ENCODE peak calls at places on chromosome 1, in five cellular contexts. F is suprapubic skin, E is H1, Q is Peyer's patch, I is transverse colon. S is an unnamed sample.

GRCh38 chr1:59605761-59606160 is 209.0 kb upstream of the HOOK1 start:
- DNase-seq in F (no peak), E (no peak), Q (no peak), I (no peak), S (no peak)

GRCh38 chr1:3925762-3926161 is 25.7 kb upstream of the C1orf174 start:
- DNase-seq in F (no peak), E (no peak), Q (no peak), I (no peak), S (no peak)

GRCh38 chr1:112870887-112871646 is 84.9 kb downstream of the SLC16A1 start:
- DNase-seq in F (no peak), E (no peak), Q (no peak), I (no peak), S (no peak)

GRCh38 chr1:44661786-44662682 is 12.2 kb downstream of the TMEM53 start:
- DNase-seq in F (no peak), E (no peak), Q (no peak), I (no peak), S (no peak)

GRCh38 chr1:243411472-243411871 is 155.6 kb downstream of the SDCCAG8 start:
- DNase-seq in F (no peak), E (no peak), Q (no peak), I (no peak), S (no peak)

GRCh38 chr1:157404063-157404501 is 148.2 kb downstream of the FCRL5 start:
- DNase-seq in F (no peak), E (no peak), Q (no peak), I (no peak), S (no peak)

GRCh38 chr1:203507227-203507626 is 13.3 kb downstream of the OPTC start:
- DNase-seq in F (no peak), E (no peak), Q (no peak), I (peak; percentile 15), S (no peak)

GRCh38 chr1:48471103-48471502 is 901 bp downstream of the SPATA6 start:
- DNase-seq in F (peak; percentile 75), E (no peak), Q (no peak), I (no peak), S (no peak)

GRCh38 chr1:3827813-3828307 is 29.2 kb downstream of the CEP104 start:
- DNase-seq in F (peak; percentile 48), E (no peak), Q (no peak), I (no peak), S (no peak)

GRCh38 chr1:110515041-110515440 is 3.9 kb downstream of the KCNA10 start:
- DNase-seq in F (no peak), E (no peak), Q (no peak), I (no peak), S (no peak)

GRCh38 chr1:109740615-109741373 is at the start of gene GSTM3:
- DNase-seq in F (no peak), E (no peak), Q (no peak), I (no peak), S (no peak)

GRCh38 chr1:172203135-172203823 is 217.2 kb upstream of the C1orf105 start:
- DNase-seq in F (no peak), E (no peak), Q (no peak), I (no peak), S (no peak)

GRCh38 chr1:32400876-32401631 is 6.8 kb upstream of the BSDC1 start:
- DNase-seq in F (peak; percentile 92), E (no peak), Q (peak; percentile 90), I (peak; percentile 86), S (peak; percentile 88)

GRCh38 chr1:119966020-119966419 is 69.7 kb upstream of the ADAM30 start:
- DNase-seq in F (no peak), E (no peak), Q (no peak), I (no peak), S (no peak)

GRCh38 chr1:64965239-64966157 is 851 bp downstream of the JAK1 start:
- DNase-seq in F (peak; percentile 84), E (no peak), Q (peak; percentile 93), I (peak; percentile 75), S (peak; percentile 69)

GRCh38 chr1:226549094-226549936 is 751 bp downstream of the STUM start:
- DNase-seq in F (no peak), E (no peak), Q (peak; percentile 48), I (peak; percentile 14), S (no peak)

GRCh38 chr1:155000725-155001437 is 1.7 kb upstream of the ZBTB7B start:
- DNase-seq in F (peak; percentile 96), E (no peak), Q (peak; percentile 96), I (peak; percentile 97), S (peak; percentile 97)
- TF ChIP-seq POLR2A in F (no peak), E (no peak), Q (peak; percentile 95), I (peak; percentile 90), S (no peak)

GRCh38 chr1:248838357-248839167 is 538 bp downstream of the ZNF672 start:
- DNase-seq in F (peak; percentile 95), E (peak; percentile 90), Q (peak; percentile 97), I (peak; percentile 92), S (peak; percentile 94)

GRCh38 chr1:248839168-248839555 is 1.1 kb downstream of the ZNF672 start:
- DNase-seq in F (no peak), E (no peak), Q (peak; percentile 46), I (no peak), S (no peak)

GRCh38 chr1:248840946-248841345 is 2.9 kb downstream of the ZNF672 start:
- DNase-seq in F (no peak), E (no peak), Q (peak; percentile 1), I (no peak), S (no peak)

GRCh38 chr1:248837045-248837793 is 805 bp upstream of the ZNF672 start:
- DNase-seq in F (peak; percentile 50), E (no peak), Q (peak; percentile 31), I (peak; percentile 26), S (peak; percentile 14)

DNA sequence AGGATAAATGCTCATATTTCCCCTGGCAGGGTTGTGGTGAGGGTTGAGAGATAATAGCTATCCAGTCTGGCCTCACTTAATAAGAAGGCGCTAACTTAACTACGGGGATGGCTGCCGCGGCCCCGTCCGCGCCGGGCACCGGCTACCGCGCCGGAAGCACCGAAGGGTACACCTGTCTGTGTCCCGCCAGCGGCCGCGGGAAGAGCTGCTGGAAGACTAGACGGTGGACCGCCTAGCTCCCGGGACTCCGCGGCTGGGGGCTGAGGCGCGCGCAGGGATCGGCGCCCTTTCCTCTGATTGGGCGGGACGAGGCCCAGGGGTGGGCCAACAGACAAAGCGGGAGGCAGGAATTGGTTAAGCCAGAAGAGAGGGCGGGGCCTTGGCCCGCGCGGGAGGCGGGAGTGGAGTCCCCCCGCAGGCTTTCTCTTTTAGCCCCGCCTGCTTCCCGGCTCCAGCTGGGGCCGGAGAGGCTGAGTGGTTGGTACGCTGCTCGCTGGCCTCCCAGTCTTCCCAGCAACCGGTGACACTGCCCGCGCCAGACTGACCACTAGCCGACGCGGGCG is at the start of gene ZNF672:
- DNase-seq in F (peak; percentile 99), E (peak; percentile 91), Q (peak; percentile 99), I (peak; percentile 98), S (peak; percentile 99)
- TF ChIP-seq POLR2A in F (peak; percentile 67), E (peak; percentile 87), Q (peak; percentile 74), I (peak; percentile 95), S (peak; percentile 45)

GRCh38 chr1:47331875-47332274 is 1.7 kb upstream of the CMPK1 start:
- DNase-seq in F (no peak), E (no peak), Q (no peak), I (no peak), S (no peak)

GRCh38 chr1:47334765-47335435 is 1.3 kb downstream of the CMPK1 start:
- DNase-seq in F (no peak), E (no peak), Q (no peak), I (no peak), S (no peak)

GRCh38 chr1:47332779-47333577 is 612 bp upstream of the CMPK1 start:
- DNase-seq in F (no peak), E (no peak), Q (no peak), I (no peak), S (no peak)

GRCh38 chr1:47333578-47333921 is at the start of gene CMPK1:
- DNase-seq in F (peak; percentile 91), E (no peak), Q (peak; percentile 93), I (peak; percentile 86), S (peak; percentile 84)

GRCh38 chr1:47333922-47334764 is 553 bp downstream of the CMPK1 start:
- DNase-seq in F (peak; percentile 88), E (no peak), Q (peak; percentile 90), I (peak; percentile 87), S (peak; percentile 80)
- TF ChIP-seq POLR2A in F (peak; percentile 10), E (no peak), Q (peak; percentile 80), I (peak; percentile 64), S (no peak)

DNA sequence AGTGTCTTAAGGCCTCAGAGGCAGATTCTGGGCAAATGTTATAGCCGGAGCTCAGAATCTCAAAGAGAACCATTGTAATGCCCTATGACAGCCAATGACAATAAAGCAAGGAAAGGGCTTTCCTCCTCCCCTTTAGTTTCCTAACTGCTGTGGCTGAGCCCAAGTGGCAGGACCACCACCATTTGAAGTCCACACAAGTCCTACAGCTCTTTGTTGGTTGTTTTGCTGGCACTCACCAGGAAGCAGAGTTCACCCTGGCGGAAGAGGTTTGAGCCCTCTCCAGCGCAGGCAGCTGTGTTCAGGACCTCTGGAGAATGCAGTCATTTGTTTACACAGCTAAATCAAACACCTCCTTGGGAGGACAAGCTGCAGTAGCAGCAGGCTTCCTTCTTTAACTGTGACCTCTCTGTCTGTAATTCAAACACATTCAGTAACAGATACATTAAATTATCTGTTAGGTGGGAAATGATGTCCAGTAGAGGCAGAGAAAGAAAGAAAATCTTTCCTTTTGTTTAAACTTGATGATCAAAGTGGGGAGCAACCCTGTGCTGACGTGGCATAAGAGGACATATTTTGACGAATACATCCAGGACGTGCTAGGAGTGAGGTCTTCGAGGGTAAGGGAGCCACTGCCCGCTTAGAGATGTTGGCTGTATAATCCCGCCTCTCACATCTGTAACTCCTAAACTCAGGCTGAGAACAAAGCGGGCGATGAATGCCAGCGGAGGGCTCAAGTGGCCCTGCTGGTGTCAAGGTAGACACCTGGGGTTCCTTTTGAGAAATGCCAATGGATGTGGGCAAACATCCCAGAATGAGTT is 51.9 kb downstream of the ABCA4 start:
- DNase-seq in F (no peak), E (no peak), Q (no peak), I (peak; percentile 55), S (peak; percentile 79)
- TF ChIP-seq POLR2A in F (no peak), E (no peak), Q (no peak), I (no peak), S (no peak)

DNA sequence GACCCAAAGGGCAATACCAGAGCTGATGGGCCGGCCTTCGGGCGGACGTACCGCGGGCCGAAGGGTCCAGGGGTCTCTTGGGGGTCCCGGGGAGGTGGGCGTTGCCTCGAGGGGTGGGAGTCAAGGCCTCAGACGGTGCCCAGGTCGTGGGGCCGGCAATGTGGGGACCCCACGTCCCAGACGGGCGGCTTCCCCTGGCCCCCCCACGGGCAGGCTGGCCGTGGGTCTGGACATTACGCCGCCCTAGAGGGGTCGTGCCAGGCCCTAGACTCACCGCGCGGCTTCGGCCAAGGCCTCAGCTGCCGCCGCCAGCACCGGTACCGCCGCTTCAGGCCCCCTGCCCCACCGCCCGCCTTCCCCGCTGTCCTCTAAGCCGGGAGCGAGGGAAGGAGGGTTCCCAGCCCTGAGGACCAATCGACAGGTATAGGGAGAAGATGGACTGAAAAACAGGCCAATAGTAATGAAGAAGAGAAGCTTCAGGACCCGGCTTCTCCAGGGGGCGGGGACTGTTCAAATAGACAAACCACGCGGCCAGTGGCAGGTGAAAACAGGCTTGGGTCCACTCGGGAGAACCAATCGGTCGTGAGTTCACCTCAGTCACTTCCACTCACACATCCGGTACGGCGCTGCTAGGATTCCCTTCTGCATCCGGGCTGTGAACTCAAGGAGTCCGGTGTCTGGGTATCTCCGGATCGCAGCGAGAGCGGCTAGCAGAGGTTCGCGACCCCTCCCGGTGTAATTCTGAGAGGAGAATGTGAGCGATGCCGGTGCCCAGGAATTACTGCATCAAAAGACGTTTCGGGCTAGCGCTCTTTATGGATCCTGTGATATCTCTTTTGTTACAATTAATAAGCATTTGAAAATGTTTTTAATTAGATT is at the start of gene MTOR:
- DNase-seq in F (peak; percentile 99), E (peak; percentile 98), Q (peak; percentile 100), I (peak; percentile 99), S (peak; percentile 99)
- TF ChIP-seq POLR2A in F (no peak), E (peak; percentile 67), Q (peak; percentile 48), I (peak; percentile 72), S (no peak)

S was measured in stomach.